ENCODE peak calls at places on chromosomes 5 and 9, in four cellular contexts. One of them, this sample, is unnamed.

GRCh38 chr5:125372694-125373621 is 626.5 kb upstream of the ZNF608 start:
- DNase-seq in A549: no peak
- DNase-seq in ovary: no peak
- DNase-seq in suprapubic skin: no peak
- DNase-seq in this sample: no peak

GRCh38 chr5:109374625-109375024 is 35.1 kb downstream of the PJA2 start:
- DNase-seq in A549: no peak
- DNase-seq in ovary: no peak
- DNase-seq in suprapubic skin: no peak
- DNase-seq in this sample: no peak

GRCh38 chr9:72888032-72888431 is 64.8 kb downstream of the ALDH1A1 start:
- DNase-seq in A549: no peak
- DNase-seq in ovary: no peak
- DNase-seq in suprapubic skin: no peak
- DNase-seq in this sample: no peak

GRCh38 chr9:126700903-126701819 is 87.4 kb downstream of the LMX1B start:
- DNase-seq in A549: no peak
- DNase-seq in ovary: no peak
- DNase-seq in suprapubic skin: no peak
- DNase-seq in this sample: peak; percentile 24

GRCh38 chr9:119588874-119589560 is 219.8 kb upstream of the BRINP1 start:
- DNase-seq in A549: no peak
- DNase-seq in ovary: no peak
- DNase-seq in suprapubic skin: no peak
- DNase-seq in this sample: no peak

GRCh38 chr9:88390371-88390990 is 2.2 kb downstream of the SPIN1 start:
- DNase-seq in A549: no peak
- DNase-seq in ovary: no peak
- DNase-seq in suprapubic skin: no peak
- DNase-seq in this sample: no peak

GRCh38 chr5:98309785-98310566 is 463.5 kb upstream of the RGMB start:
- DNase-seq in A549: peak; percentile 3
- DNase-seq in ovary: no peak
- DNase-seq in suprapubic skin: no peak
- DNase-seq in this sample: no peak

GRCh38 chr9:81535542-81536241 is 153.7 kb downstream of the TLE1 start:
- DNase-seq in A549: peak; percentile 85
- DNase-seq in ovary: no peak
- DNase-seq in suprapubic skin: no peak
- DNase-seq in this sample: no peak

GRCh38 chr5:90802695-90803317 is 244.2 kb downstream of the ADGRV1 start:
- DNase-seq in A549: peak; percentile 37
- DNase-seq in ovary: no peak
- DNase-seq in suprapubic skin: no peak
- DNase-seq in this sample: no peak

GRCh38 chr9:88775037-88775471 is 216.2 kb upstream of the S1PR3 start:
- DNase-seq in A549: no peak
- DNase-seq in ovary: no peak
- DNase-seq in suprapubic skin: no peak
- DNase-seq in this sample: peak; percentile 85

GRCh38 chr5:127311349-127311748 is 20.8 kb downstream of the MEGF10 start:
- DNase-seq in A549: no peak
- DNase-seq in ovary: no peak
- DNase-seq in suprapubic skin: no peak
- DNase-seq in this sample: no peak

GRCh38 chr5:33810491-33811120 is 81.2 kb downstream of the ADAMTS12 start:
- DNase-seq in A549: no peak
- DNase-seq in ovary: no peak
- DNase-seq in suprapubic skin: no peak
- DNase-seq in this sample: peak; percentile 84

GRCh38 chr9:134946663-134947062 is 29.0 kb upstream of the FCN1 start:
- DNase-seq in A549: no peak
- DNase-seq in ovary: no peak
- DNase-seq in suprapubic skin: no peak
- DNase-seq in this sample: no peak

GRCh38 chr9:764105-764524 is 77.4 kb upstream of the DMRT1 start:
- DNase-seq in A549: peak; percentile 86
- DNase-seq in ovary: peak; percentile 64
- DNase-seq in suprapubic skin: peak; percentile 79
- DNase-seq in this sample: peak; percentile 86

GRCh38 chr5:141811287-141812155 is 66.7 kb downstream of the PCDH1 start:
- DNase-seq in A549: peak; percentile 62
- DNase-seq in ovary: no peak
- DNase-seq in suprapubic skin: no peak
- DNase-seq in this sample: no peak

GRCh38 chr5:5432020-5432707 is 9.7 kb downstream of the ICE1 start:
- DNase-seq in A549: no peak
- DNase-seq in ovary: no peak
- DNase-seq in suprapubic skin: no peak
- DNase-seq in this sample: no peak

GRCh38 chr5:132003982-132004381 is 7.5 kb downstream of the ACSL6 start:
- DNase-seq in A549: no peak
- DNase-seq in ovary: no peak
- DNase-seq in suprapubic skin: no peak
- DNase-seq in this sample: no peak

GRCh38 chr5:154165886-154166285 is 24.6 kb upstream of the GALNT10 start:
- DNase-seq in A549: no peak
- DNase-seq in ovary: no peak
- DNase-seq in suprapubic skin: no peak
- DNase-seq in this sample: no peak

GRCh38 chr5:98964621-98965020 is 35.8 kb upstream of the CHD1 start:
- DNase-seq in A549: no peak
- DNase-seq in ovary: no peak
- DNase-seq in suprapubic skin: no peak
- DNase-seq in this sample: no peak

GRCh38 chr5:120124961-120125360 is 339.1 kb upstream of the PRR16 start:
- DNase-seq in A549: no peak
- DNase-seq in ovary: no peak
- DNase-seq in suprapubic skin: no peak
- DNase-seq in this sample: no peak

GRCh38 chr5:132777209-132778069 is at the start of gene SEPTIN8:
- DNase-seq in A549: peak; percentile 70
- DNase-seq in ovary: peak; percentile 63
- DNase-seq in suprapubic skin: no peak
- DNase-seq in this sample: peak; percentile 82

GRCh38 chr5:122999947-123000563 is 36.5 kb downstream of the PPIC start:
- DNase-seq in A549: peak; percentile 39
- DNase-seq in ovary: no peak
- DNase-seq in suprapubic skin: no peak
- DNase-seq in this sample: no peak

GRCh38 chr5:35698057-35698808 is 80.6 kb downstream of the SPEF2 start:
- DNase-seq in A549: no peak
- DNase-seq in ovary: no peak
- DNase-seq in suprapubic skin: no peak
- DNase-seq in this sample: no peak

GRCh38 chr5:37029436-37029835 is 152.9 kb downstream of the NIPBL start:
- DNase-seq in A549: no peak
- DNase-seq in ovary: no peak
- DNase-seq in suprapubic skin: no peak
- DNase-seq in this sample: no peak

GRCh38 chr5:124343451-124343867 is 403.0 kb downstream of the ZNF608 start:
- DNase-seq in A549: no peak
- DNase-seq in ovary: no peak
- DNase-seq in suprapubic skin: no peak
- DNase-seq in this sample: no peak

GRCh38 chr9:120712539-120713031 is 1.7 kb downstream of the MEGF9 start:
- DNase-seq in A549: no peak
- DNase-seq in ovary: no peak
- DNase-seq in suprapubic skin: no peak
- DNase-seq in this sample: no peak

GRCh38 chr9:131807131-131807990 is 67.5 kb upstream of the RAPGEF1 start:
- DNase-seq in A549: no peak
- DNase-seq in ovary: no peak
- DNase-seq in suprapubic skin: no peak
- DNase-seq in this sample: no peak

GRCh38 chr5:137283801-137284200 is 215.3 kb downstream of the SPOCK1 start:
- DNase-seq in A549: no peak
- DNase-seq in ovary: no peak
- DNase-seq in suprapubic skin: no peak
- DNase-seq in this sample: no peak

GRCh38 chr9:109231593-109231992 is 64.5 kb upstream of the FRRS1L start:
- DNase-seq in A549: no peak
- DNase-seq in ovary: no peak
- DNase-seq in suprapubic skin: no peak
- DNase-seq in this sample: no peak

DNA sequence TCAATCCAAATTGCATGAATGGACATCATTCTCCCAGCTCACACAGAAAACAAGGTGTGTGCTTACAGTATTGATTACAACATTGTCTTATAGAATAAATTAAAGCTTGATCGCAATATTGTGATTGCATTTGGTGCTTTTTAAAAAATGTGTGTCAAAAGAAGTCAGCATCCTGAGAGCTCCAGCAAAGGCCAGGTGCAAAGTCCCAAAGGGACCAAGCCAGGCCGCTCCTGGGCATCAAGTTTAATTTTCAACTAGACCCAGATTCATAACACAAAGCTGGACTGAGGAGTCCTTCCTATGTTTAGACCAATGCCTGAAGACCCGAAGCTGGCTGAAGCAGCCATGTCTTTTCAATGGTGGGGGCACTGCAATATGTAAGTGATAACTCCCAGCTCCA is 295.6 kb downstream of the IRX2 start:
- DNase-seq in A549: no peak
- DNase-seq in ovary: no peak
- DNase-seq in suprapubic skin: no peak
- DNase-seq in this sample: no peak
- TF ChIP-seq CTCF in A549: no peak
- TF ChIP-seq CTCF in ovary: no peak
- TF ChIP-seq CTCF in suprapubic skin: no peak
- TF ChIP-seq CTCF in this sample: no peak

DNA sequence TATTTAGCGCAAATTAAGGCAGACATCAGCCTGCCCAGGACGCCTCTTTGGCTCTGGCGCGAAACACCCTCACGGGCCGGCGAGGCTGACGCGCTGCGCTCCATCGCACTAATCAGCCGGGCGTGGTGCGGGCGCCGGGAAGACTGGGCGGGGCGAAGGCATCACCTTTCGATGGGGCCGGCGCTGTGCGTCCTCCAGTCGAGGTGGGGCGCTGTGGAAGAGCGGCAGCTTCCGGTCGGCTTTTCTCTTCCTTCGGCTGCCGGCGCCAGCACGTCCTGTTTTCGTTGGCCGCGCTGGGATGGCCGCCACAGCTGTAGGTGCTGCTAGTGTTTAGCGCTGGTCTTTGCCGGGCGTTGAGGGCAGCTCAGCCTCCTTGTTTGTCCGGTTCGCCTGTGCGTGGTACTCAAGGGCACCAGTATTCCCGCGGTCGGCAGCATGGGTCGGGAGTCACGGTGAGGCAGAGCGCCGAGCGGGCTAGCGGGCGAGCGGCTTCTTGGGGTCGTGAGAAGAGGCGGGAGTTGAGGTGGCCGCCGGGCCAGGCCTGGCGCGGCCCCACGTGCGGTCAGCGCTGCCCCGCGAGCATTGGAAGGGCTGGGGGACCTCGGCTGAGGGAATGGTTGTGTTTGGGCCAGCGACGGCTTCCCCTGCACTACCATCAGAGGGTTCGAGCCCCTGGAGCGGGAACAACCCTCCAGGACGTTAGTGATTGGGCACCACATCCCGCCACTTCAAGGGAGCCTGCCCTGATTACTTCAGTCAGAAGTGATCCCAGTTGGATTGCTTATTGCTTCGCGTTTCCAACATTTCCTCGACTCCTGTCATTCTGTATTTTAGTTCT is at the start of gene DDX46:
- DNase-seq in A549: peak; percentile 94
- DNase-seq in ovary: peak; percentile 91
- DNase-seq in suprapubic skin: peak; percentile 96
- DNase-seq in this sample: peak; percentile 96
- TF ChIP-seq EP300 in A549: no peak
- TF ChIP-seq EP300 in ovary: no peak
- TF ChIP-seq EP300 in suprapubic skin: no peak
- TF ChIP-seq EP300 in this sample: no peak

GRCh38 chr9:137299938-137300337 is 2.1 kb downstream of the NRARP start:
- DNase-seq in A549: no peak
- DNase-seq in ovary: no peak
- DNase-seq in suprapubic skin: no peak
- DNase-seq in this sample: no peak

GRCh38 chr9:137297966-137298365 is 4.1 kb downstream of the NRARP start:
- DNase-seq in A549: no peak
- DNase-seq in ovary: no peak
- DNase-seq in suprapubic skin: no peak
- DNase-seq in this sample: no peak

GRCh38 chr9:137298401-137298982 is 3.6 kb downstream of the NRARP start:
- DNase-seq in A549: no peak
- DNase-seq in ovary: peak; percentile 31
- DNase-seq in suprapubic skin: no peak
- DNase-seq in this sample: no peak

GRCh38 chr9:137300607-137301085 is 1.4 kb downstream of the NRARP start:
- DNase-seq in A549: no peak
- DNase-seq in ovary: peak; percentile 30
- DNase-seq in suprapubic skin: no peak
- DNase-seq in this sample: no peak

DNA sequence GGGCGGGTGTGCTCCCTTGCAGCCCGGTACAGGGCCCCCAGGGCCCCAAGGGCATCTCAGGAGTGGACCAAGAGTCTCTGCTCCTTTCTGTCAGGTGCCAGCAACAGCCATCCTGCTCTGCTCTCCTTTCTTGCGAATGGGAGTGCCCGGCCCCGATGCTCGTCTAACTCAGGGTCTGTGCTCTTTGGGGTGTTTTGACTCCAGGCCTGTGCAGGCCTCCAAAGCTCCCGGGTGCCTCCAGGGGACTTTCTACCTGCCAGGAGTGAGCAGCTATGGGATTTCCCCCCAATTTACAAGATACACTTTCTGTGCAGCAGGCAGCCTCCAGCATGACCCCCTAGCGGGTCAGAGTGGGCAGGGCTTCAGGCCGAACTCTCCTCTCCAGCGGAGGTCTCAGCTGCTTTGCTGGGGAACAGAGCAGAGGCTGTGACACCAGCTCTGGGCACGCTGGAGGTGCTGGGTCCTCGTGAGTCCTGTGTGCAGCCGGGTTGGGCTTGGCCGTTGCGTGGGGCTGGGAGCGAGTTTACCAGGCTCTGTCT is 3.0 kb downstream of the NRARP start:
- DNase-seq in A549: no peak
- DNase-seq in ovary: peak; percentile 18
- DNase-seq in suprapubic skin: no peak
- DNase-seq in this sample: no peak
- H3K4me3 ChIP-seq in A549: no peak overlapping the region
- H3K4me3 ChIP-seq in ovary: no peak overlapping the region
- H3K4me3 ChIP-seq in suprapubic skin: peak overlapping the region; percentile 62
- H3K4me3 ChIP-seq in this sample: no peak overlapping the region

DNA sequence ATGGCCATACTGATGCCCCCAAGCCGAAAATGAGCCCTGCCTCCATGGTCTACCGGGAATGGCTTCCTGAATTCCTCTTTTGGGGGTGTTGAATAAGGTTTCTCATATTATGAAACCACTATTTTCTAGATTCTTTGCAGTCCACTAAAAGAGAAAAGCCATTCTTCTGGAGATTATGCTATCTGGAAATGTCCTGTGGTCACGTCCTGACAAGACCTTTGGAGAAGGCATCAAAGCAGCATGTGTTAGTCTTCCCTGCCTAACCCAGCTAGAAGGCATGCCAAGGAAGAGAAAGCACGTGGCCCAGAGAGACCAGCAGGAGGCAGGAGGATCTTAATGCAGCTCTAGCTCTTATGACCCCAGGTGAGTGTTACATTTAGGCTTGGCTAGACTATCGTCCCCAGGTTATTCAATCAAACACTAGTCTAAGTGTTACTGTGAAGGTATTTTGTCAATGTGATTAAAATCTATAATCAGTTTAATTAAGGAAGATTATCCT is 483.8 kb downstream of the BNC2 start:
- DNase-seq in A549: no peak
- DNase-seq in ovary: no peak
- DNase-seq in suprapubic skin: no peak
- DNase-seq in this sample: no peak
- TF ChIP-seq CTCF in A549: no peak
- TF ChIP-seq CTCF in ovary: no peak
- TF ChIP-seq CTCF in suprapubic skin: no peak
- TF ChIP-seq CTCF in this sample: no peak

This sample was measured in sigmoid colon.